ENCODE peak calls at places on chromosomes 4 and X, in six cellular contexts. T, P, H, O, V and I are unnamed samples.

GRCh38 chrX:74291577-74291963 is 12.4 kb upstream of the ZCCHC13 start:
- DNase-seq in T (no peak), P (no peak), H (no peak), O (no peak), V (no peak), I (no peak)

GRCh38 chr4:125484912-125485311 is 170.2 kb downstream of the FAT4 start:
- DNase-seq in T (no peak), P (no peak), H (no peak), O (no peak), V (no peak), I (no peak)

GRCh38 chr4:176438401-176438800 is 118.6 kb downstream of the SPCS3 start:
- DNase-seq in T (no peak), P (no peak), H (no peak), O (no peak), V (no peak), I (no peak)

GRCh38 chr4:125334936-125335335 is 20.2 kb downstream of the FAT4 start:
- DNase-seq in T (no peak), P (no peak), H (no peak), O (no peak), V (no peak), I (no peak)

GRCh38 chr4:76857010-76857409 is 40.9 kb downstream of the SOWAHB start:
- DNase-seq in T (no peak), P (no peak), H (no peak), O (no peak), V (no peak), I (no peak)

GRCh38 chr4:173436149-173436579 is 37.2 kb upstream of the SCRG1 start:
- DNase-seq in T (no peak), P (no peak), H (no peak), O (no peak), V (peak), I (no peak)

GRCh38 chrX:110795645-110796510 is at the start of gene CHRDL1:
- DNase-seq in T (no peak), P (peak), H (peak), O (peak), V (no peak), I (no peak)

GRCh38 chrX:39758791-39759525 is 338.8 kb downstream of the BCOR start:
- DNase-seq in T (no peak), P (no peak), H (peak), O (no peak), V (no peak), I (no peak)

GRCh38 chr4:185767528-185767927 is 44.5 kb downstream of the SORBS2 start:
- DNase-seq in T (no peak), P (no peak), H (no peak), O (no peak), V (no peak), I (no peak)

GRCh38 chrX:30010471-30010870 is 204.9 kb upstream of the MAGEB2 start:
- DNase-seq in T (no peak), P (no peak), H (no peak), O (no peak), V (no peak), I (no peak)

GRCh38 chr4:128512767-128513322 is 225.2 kb upstream of the PGRMC2 start:
- DNase-seq in T (no peak), P (peak), H (no peak), O (no peak), V (no peak), I (no peak)

GRCh38 chr4:43882470-43882869 is 566.1 kb downstream of the KCTD8 start:
- DNase-seq in T (no peak), P (no peak), H (no peak), O (no peak), V (no peak), I (no peak)

DNA sequence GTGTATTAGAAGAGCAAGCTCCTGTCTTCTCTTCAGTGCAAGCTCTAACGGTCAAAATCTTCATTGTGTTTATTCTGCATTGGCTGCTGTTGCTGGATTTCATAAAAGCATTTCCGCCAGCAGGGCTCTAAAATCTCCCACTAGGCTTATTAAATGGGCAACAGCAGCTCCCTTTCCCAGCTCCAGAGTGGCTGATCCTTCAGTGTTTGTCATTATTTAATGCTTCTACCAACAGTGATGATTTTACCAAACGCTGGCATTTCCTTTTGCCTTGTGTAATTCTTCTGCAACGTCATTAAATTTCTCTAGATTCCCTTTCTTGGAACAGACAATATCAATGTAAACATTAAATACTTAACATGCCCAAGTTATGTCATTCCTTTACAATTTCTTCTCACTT is 20.1 kb downstream of the SLC7A11 start:
- DNase-seq in T (no peak), P (no peak), H (no peak), O (no peak), V (peak), I (no peak)
- H3K4me3 ChIP-seq in T (no peak), P (no peak), H (no peak), O (no peak), V (peak), I (no peak)

GRCh38 chrX:71534773-71535544 is 2.1 kb downstream of the OGT start:
- DNase-seq in T (no peak), P (no peak), H (no peak), O (no peak), V (no peak), I (no peak)

GRCh38 chrX:71533850-71534515 is 1.1 kb downstream of the OGT start:
- DNase-seq in T (peak), P (peak), H (peak), O (peak), V (peak), I (peak)

GRCh38 chrX:71537743-71538142 is 4.8 kb downstream of the OGT start:
- DNase-seq in T (no peak), P (no peak), H (no peak), O (no peak), V (no peak), I (no peak)

GRCh38 chrX:71533514-71533849 is 578 bp downstream of the OGT start:
- DNase-seq in T (no peak), P (no peak), H (no peak), O (no peak), V (peak), I (no peak)

GRCh38 chrX:71536285-71536684 is 3.4 kb downstream of the OGT start:
- DNase-seq in T (no peak), P (no peak), H (no peak), O (no peak), V (no peak), I (no peak)
- H3K4me3 ChIP-seq in T (no peak), P (no peak), H (peak), O (peak), V (peak), I (peak)

DNA sequence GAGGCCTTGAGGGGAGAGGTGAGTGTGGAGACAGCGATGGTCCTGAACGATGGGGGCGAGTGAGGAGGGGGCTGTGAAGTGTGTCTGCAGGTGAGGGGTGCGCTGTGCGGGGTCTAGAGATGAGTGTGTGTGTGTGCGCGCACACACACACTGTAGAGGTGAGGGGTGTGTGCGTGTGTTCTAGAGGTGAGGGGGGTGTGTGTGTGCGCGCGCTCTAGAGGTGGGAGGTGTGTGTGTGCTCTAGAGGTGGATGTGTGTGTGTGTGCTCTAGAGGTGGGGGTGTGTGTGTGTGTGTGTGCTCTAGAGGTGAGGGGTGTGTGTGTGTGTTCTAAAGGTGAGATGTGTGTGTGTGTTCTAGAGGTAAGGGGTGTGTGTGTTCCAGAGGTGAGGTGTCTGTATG is 574 bp downstream of the BST1 start:
- DNase-seq in T (no peak), P (no peak), H (no peak), O (no peak), V (no peak), I (no peak)
- H3K4me3 ChIP-seq in T (peak), P (no peak), H (peak), O (peak), V (peak), I (peak)

GRCh38 chrX:43881410-43882293 is 598 bp downstream of the MAOB start:
- DNase-seq in T (no peak), P (no peak), H (no peak), O (peak), V (peak), I (no peak)
- H3K4me3 ChIP-seq in T (no peak), P (no peak), H (peak), O (peak), V (no peak), I (peak)

DNA sequence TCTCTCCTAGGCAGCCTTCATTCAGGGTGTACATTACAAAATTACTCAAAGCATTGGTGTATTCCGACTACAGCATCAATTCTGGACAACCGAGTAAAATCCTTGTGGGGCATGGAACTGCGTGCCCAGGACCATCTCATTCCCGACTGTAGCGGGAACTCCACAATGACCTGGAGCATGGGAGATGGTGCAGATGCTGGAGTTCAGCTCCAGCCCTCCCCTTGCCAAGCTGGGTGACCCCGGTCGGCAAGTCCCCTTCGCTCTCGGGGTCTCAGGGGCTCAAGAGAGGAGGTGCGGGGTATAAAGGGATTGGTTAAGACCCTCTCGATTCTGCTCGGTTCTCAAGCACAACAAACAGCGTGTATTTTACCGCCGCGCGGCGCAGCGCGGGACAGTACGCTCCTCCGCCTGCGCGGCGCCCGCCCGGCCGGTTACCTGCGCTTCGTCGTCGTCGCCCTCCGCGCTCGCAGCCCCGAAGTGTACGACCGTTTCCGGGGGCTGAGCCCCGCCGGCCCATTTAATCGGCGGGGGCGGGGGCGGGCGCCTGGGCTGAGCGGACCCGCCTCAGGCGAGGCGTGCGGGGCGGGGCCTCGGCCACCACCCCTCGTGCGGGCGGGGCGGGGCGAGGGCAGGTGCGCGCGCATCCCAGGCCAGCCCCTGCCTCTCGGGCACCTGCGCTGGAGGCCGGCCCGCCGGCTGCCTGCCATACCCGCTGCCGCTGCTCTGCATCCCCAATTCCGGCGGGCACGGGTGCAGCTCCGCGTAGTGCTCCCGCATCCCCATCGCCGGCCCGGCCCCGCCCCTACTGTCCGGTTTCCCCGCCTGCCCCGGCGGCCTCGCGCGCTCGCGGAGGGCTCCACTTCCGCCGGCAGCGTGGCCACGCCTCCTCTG is at the start of gene G6PD:
- DNase-seq in T (peak), P (no peak), H (peak), O (peak), V (no peak), I (peak)
- H3K4me3 ChIP-seq in T (peak), P (peak), H (peak), O (peak), V (peak), I (peak)